ENCODE peak calls at places on chromosomes 12 and 14, in seven cellular contexts. J, G, A, X, O, B and U are unnamed samples.

GRCh38 chr12:102023343-102023930 is 38.4 kb downstream of the WASHC3 start:
- DNase-seq in O (no peak), A (no peak), G (peak), X (peak), B (no peak), J (peak), U (no peak)

GRCh38 chr12:3622021-3622731 is 130.7 kb downstream of the CRACR2A start:
- DNase-seq in J (no peak), O (no peak), A (no peak), X (no peak), G (no peak), B (no peak), U (no peak)

GRCh38 chr12:32983968-32984367 is 87.4 kb upstream of the PKP2 start:
- DNase-seq in A (no peak), B (no peak), G (no peak), J (no peak), O (no peak), X (no peak), U (no peak)

GRCh38 chr14:77653473-77653872 is 37.0 kb upstream of the SPTLC2 start:
- DNase-seq in J (no peak), O (no peak), B (no peak), A (no peak), X (no peak), G (no peak), U (no peak)

GRCh38 chr12:125220404-125221273 is 155.4 kb downstream of the AACS start:
- DNase-seq in X (no peak), J (peak), B (no peak), A (no peak), G (no peak), O (no peak), U (no peak)

GRCh38 chr14:51446771-51447170 is 204.9 kb upstream of the FRMD6 start:
- DNase-seq in G (no peak), J (no peak), A (no peak), O (no peak), X (no peak), B (no peak), U (no peak)

GRCh38 chr14:103561381-103562134 is 899 bp downstream of the BAG5 start:
- DNase-seq in B (no peak), J (peak), O (no peak), A (no peak), G (no peak), X (no peak), U (no peak)

GRCh38 chr12:4703676-4704075 is 16.5 kb upstream of the GALNT8 start:
- DNase-seq in B (no peak), G (no peak), O (no peak), A (no peak), J (no peak), X (no peak), U (no peak)

GRCh38 chr12:120999191-121000120 is 16.8 kb downstream of the C12orf43 start:
- DNase-seq in O (no peak), A (no peak), J (no peak), X (no peak), B (no peak), G (no peak), U (no peak)

GRCh38 chr12:6224550-6224949 is 24.4 kb downstream of the CD9 start:
- DNase-seq in B (peak), G (no peak), J (no peak), A (no peak), O (no peak), X (peak), U (no peak)

GRCh38 chr12:11705010-11705409 is 55.5 kb downstream of the ETV6 start:
- DNase-seq in A (no peak), G (peak), J (peak), B (no peak), X (no peak), O (no peak), U (no peak)

GRCh38 chr12:124797321-124797720 is 66.3 kb downstream of the SCARB1 start:
- DNase-seq in G (no peak), X (no peak), B (no peak), O (no peak), A (no peak), J (no peak), U (no peak)

GRCh38 chr14:50530794-50531193 is 1.6 kb downstream of the MAP4K5 start:
- DNase-seq in A (no peak), B (no peak), G (no peak), J (peak), O (no peak), X (no peak), U (no peak)

GRCh38 chr12:111656016-111656415 is 29.7 kb downstream of the BRAP start:
- DNase-seq in J (no peak), X (no peak), O (no peak), G (no peak), B (no peak), A (no peak), U (no peak)

GRCh38 chr14:99425272-99425681 is 55.4 kb downstream of the SETD3 start:
- DNase-seq in B (no peak), A (no peak), O (no peak), G (no peak), J (no peak), X (no peak), U (no peak)

GRCh38 chr14:70995671-70996070 is 88.4 kb downstream of the PCNX1 start:
- DNase-seq in O (no peak), A (no peak), B (no peak), X (no peak), G (no peak), J (peak), U (no peak)

GRCh38 chr14:69049675-69050074 is 70.6 kb upstream of the ACTN1 start:
- DNase-seq in X (peak), A (no peak), B (no peak), O (no peak), G (no peak), J (peak), U (no peak)

GRCh38 chr14:91729756-91730155 is 2.1 kb downstream of the CATSPERB start:
- DNase-seq in X (no peak), G (no peak), J (no peak), A (no peak), O (no peak), B (no peak), U (no peak)

GRCh38 chr12:128445728-128446127 is 178.8 kb downstream of the TMEM132C start:
- DNase-seq in J (no peak), B (no peak), A (no peak), G (no peak), O (no peak), X (no peak), U (no peak)

GRCh38 chr12:106493531-106493930 is 89.3 kb upstream of the RFX4 start:
- DNase-seq in G (no peak), J (no peak), O (no peak), X (no peak), A (no peak), B (no peak), U (no peak)

GRCh38 chr14:75800792-75801191 is 139.7 kb downstream of the TTLL5 start:
- DNase-seq in O (no peak), G (no peak), A (no peak), J (no peak), B (no peak), X (no peak), U (no peak)